ENCODE peak calls at places on chromosomes 5 and 9, in five cellular contexts. A, Z, L, P and D are unnamed samples.

GRCh38 chr5:177594071-177594470 is 2.1 kb downstream of the TMED9 start:
- DNase-seq in A (no peak), Z (no peak), L (no peak), P (no peak), D (no peak)

GRCh38 chr5:1299511-1299850 is 4.6 kb upstream of the TERT start:
- DNase-seq in A (no peak), Z (peak; percentile 79), L (no peak), P (no peak), D (no peak)

GRCh38 chr5:1445313-1445894 is at the start of gene SLC6A3:
- DNase-seq in A (no peak), Z (peak; percentile 66), L (no peak), P (no peak), D (peak; percentile 90)

GRCh38 chr5:31442253-31442820 is 89.6 kb downstream of the DROSHA start:
- DNase-seq in A (no peak), Z (no peak), L (no peak), P (no peak), D (no peak)

GRCh38 chr5:77641397-77641943 is 3.0 kb upstream of the OTP start:
- DNase-seq in A (no peak), Z (peak; percentile 85), L (no peak), P (no peak), D (no peak)

GRCh38 chr9:74577956-74578355 is 80.8 kb downstream of the RORB start:
- DNase-seq in A (peak; percentile 3), Z (no peak), L (no peak), P (no peak), D (no peak)

GRCh38 chr5:125006011-125006685 is 259.7 kb upstream of the ZNF608 start:
- DNase-seq in A (no peak), Z (no peak), L (peak; percentile 46), P (no peak), D (peak; percentile 77)

GRCh38 chr5:151028717-151029116 is 8.3 kb downstream of the GPX3 start:
- DNase-seq in A (no peak), Z (no peak), L (no peak), P (no peak), D (no peak)